ENCODE peak calls at places on chromosomes 3 and 15, in six cellular contexts. J is H9, H is IMR-90, Z is mesendoderm, O is neuronal stem cell, V is H1. E is an unnamed sample.

GRCh38 chr3:152260026-152260425 is 8.7 kb upstream of the MBNL1 start:
- DNase-seq in O (no peak), Z (no peak), J (no peak), V (no peak), H (peak; percentile 32), E (peak; percentile 40)

GRCh38 chr15:72992733-72993321 is 59.4 kb upstream of the NEO1 start:
- DNase-seq in V (no peak), Z (no peak), O (no peak), J (no peak), H (peak; percentile 12), E (no peak)

GRCh38 chr15:97747342-97747741 is 213.2 kb upstream of the ARRDC4 start:
- DNase-seq in H (no peak), Z (peak; percentile 51), O (no peak), J (peak; percentile 48), V (no peak), E (no peak)

GRCh38 chr15:70156781-70157261 is 59.1 kb upstream of the TLE3 start:
- DNase-seq in Z (no peak), V (no peak), J (no peak), H (peak; percentile 34), O (no peak), E (no peak)

GRCh38 chr15:67792250-67792942 is 32.9 kb upstream of the SKOR1 start:
- DNase-seq in H (no peak), Z (no peak), O (no peak), V (no peak), J (no peak), E (no peak)

GRCh38 chr3:13827256-13827655 is 52.6 kb downstream of the WNT7A start:
- DNase-seq in J (no peak), Z (no peak), V (no peak), O (no peak), H (no peak), E (no peak)

GRCh38 chr15:74541494-74542191 is 623 bp downstream of the ARID3B start:
- DNase-seq in V (peak; percentile 59), H (peak; percentile 78), J (peak; percentile 46), Z (peak; percentile 91), O (peak; percentile 31), E (peak; percentile 80)

GRCh38 chr3:149536429-149536828 is 61.9 kb downstream of the TM4SF4 start:
- DNase-seq in J (peak; percentile 71), H (no peak), Z (peak; percentile 83), O (peak; percentile 63), V (peak; percentile 63), E (no peak)

GRCh38 chr3:129632977-129633376 is 26.5 kb upstream of the PLXND1 start:
- DNase-seq in V (no peak), O (no peak), H (no peak), J (no peak), Z (no peak), E (no peak)

GRCh38 chr3:114624676-114625181 is 330.9 kb downstream of the TIGIT start:
- DNase-seq in H (peak; percentile 99), J (peak; percentile 28), Z (peak; percentile 47), V (no peak), O (no peak), E (peak; percentile 21)

GRCh38 chr3:187914231-187914630 is 169.0 kb upstream of the BCL6 start:
- DNase-seq in Z (peak; percentile 54), O (no peak), H (no peak), V (no peak), J (no peak), E (peak; percentile 69)

GRCh38 chr15:101089579-101090459 is 162.0 kb downstream of the CHSY1 start:
- DNase-seq in H (no peak), V (no peak), J (no peak), Z (no peak), O (no peak), E (no peak)

GRCh38 chr3:111617912-111618601 is 22.9 kb upstream of the ZBED2 start:
- DNase-seq in J (no peak), V (no peak), O (no peak), H (peak; percentile 44), Z (no peak), E (no peak)

GRCh38 chr15:38707802-38708671 is 143.4 kb upstream of the RASGRP1 start:
- DNase-seq in Z (peak; percentile 72), O (peak; percentile 58), H (peak; percentile 80), J (peak; percentile 53), V (peak; percentile 51), E (peak; percentile 78)

GRCh38 chr3:188446791-188447190 is 292.8 kb downstream of the LPP start:
- DNase-seq in O (no peak), V (no peak), H (no peak), J (no peak), Z (no peak), E (no peak)

GRCh38 chr3:148513066-148513671 is 184.5 kb upstream of the AGTR1 start:
- DNase-seq in J (no peak), H (peak; percentile 50), O (no peak), Z (no peak), V (no peak), E (no peak)

GRCh38 chr3:37980477-37981347 is 9.9 kb upstream of the VILL start:
- DNase-seq in H (no peak), J (no peak), V (no peak), O (no peak), Z (no peak), E (no peak)

GRCh38 chr3:49806838-49807237 is 3.8 kb downstream of the INKA1 start:
- DNase-seq in Z (no peak), V (no peak), H (no peak), J (no peak), O (no peak), E (no peak)

GRCh38 chr3:125003369-125003853 is 52.4 kb downstream of the HEG1 start:
- DNase-seq in V (no peak), Z (no peak), H (peak; percentile 72), J (no peak), O (no peak), E (no peak)

GRCh38 chr3:136937175-136937574 is 20.6 kb upstream of the IL20RB start:
- DNase-seq in J (no peak), V (no peak), H (no peak), Z (no peak), O (no peak), E (no peak)

GRCh38 chr15:51281368-51281967 is 56.9 kb downstream of the CYP19A1 start:
- DNase-seq in V (peak; percentile 79), Z (peak; percentile 79), J (peak; percentile 74), O (peak; percentile 38), H (peak; percentile 53), E (peak; percentile 70)

GRCh38 chr15:61889706-61890105 is 170.5 kb downstream of the VPS13C start:
- DNase-seq in H (no peak), Z (no peak), J (no peak), O (no peak), V (no peak), E (no peak)

GRCh38 chr15:39961051-39961450 is 27.1 kb downstream of the EIF2AK4 start:
- DNase-seq in J (no peak), H (peak; percentile 7), Z (no peak), V (no peak), O (no peak), E (no peak)

GRCh38 chr15:78878356-78878755 is 5.7 kb downstream of the MORF4L1 start:
- DNase-seq in V (no peak), H (peak; percentile 65), J (no peak), Z (no peak), O (no peak), E (no peak)

GRCh38 chr15:78872972-78873795 is 494 bp downstream of the MORF4L1 start:
- DNase-seq in J (peak; percentile 91), V (peak; percentile 89), H (peak; percentile 93), O (peak; percentile 92), Z (peak; percentile 98), E (peak; percentile 93)

GRCh38 chr15:78875107-78875914 is 2.6 kb downstream of the MORF4L1 start:
- DNase-seq in J (no peak), O (no peak), Z (peak; percentile 27), V (no peak), H (peak; percentile 7), E (no peak)

GRCh38 chr15:78872155-78872971 is at the start of gene MORF4L1:
- DNase-seq in V (peak; percentile 97), Z (peak; percentile 99), O (peak; percentile 95), H (peak; percentile 95), J (peak; percentile 99), E (peak; percentile 92)

GRCh38 chr15:78873796-78874761 is 1.4 kb downstream of the MORF4L1 start:
- DNase-seq in H (peak; percentile 22), Z (peak; percentile 40), O (no peak), J (no peak), V (no peak), E (peak; percentile 30)
- H2BK5ac ChIP-seq in H (peak overlapping the region; percentile 70), Z (no peak overlapping the region), O (no peak overlapping the region), J (no peak overlapping the region), V (peak overlapping the region; percentile 100), E (no peak overlapping the region)

DNA sequence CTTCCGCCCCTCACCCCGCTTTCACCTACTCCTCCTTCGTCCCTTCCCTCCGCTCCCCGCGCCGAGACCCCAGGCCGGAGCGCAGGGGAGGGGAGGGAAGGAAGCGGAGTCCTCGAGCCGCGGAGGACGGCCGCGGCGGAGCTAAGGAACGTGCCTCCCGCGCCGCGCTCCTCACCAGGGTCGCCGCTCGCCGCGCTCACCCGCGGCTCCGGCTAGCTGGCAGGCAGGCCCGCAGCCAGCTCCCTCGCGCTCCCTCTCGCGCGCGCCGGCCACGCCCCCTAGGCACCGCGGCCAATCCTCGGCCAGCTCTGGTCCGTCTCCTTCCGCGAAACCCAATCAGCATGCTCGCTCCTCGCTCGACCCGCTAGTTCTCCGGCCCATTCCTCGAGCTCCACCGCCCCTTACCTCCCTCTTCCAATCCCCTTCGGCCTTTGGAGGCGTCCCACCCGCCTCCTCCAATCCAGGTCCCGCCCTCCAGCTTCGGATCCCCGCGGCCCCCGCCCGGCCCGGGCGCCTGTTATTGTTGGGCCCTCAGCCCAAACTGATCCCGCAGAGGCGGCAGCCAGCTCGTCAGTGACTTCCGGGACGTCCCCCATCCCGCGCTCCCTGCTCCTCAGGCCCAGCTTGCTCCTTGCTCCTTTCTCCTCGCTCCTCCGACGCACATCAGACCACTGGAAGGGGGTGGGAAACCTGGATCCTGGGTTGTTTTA is at the start of gene DCBLD2:
- DNase-seq in V (peak; percentile 96), O (peak; percentile 98), H (peak; percentile 99), Z (peak; percentile 100), J (peak; percentile 99), E (peak; percentile 99)
- H2BK5ac ChIP-seq in V (peak within 1 kb of the TSS; percentile 91), O (peak within 1 kb of the TSS; percentile 90), H (peak within 1 kb of the TSS; percentile 89), Z (peak within 1 kb of the TSS; percentile 94), J (no peak within 1 kb of the TSS), E (peak within 1 kb of the TSS; percentile 74)

DNA sequence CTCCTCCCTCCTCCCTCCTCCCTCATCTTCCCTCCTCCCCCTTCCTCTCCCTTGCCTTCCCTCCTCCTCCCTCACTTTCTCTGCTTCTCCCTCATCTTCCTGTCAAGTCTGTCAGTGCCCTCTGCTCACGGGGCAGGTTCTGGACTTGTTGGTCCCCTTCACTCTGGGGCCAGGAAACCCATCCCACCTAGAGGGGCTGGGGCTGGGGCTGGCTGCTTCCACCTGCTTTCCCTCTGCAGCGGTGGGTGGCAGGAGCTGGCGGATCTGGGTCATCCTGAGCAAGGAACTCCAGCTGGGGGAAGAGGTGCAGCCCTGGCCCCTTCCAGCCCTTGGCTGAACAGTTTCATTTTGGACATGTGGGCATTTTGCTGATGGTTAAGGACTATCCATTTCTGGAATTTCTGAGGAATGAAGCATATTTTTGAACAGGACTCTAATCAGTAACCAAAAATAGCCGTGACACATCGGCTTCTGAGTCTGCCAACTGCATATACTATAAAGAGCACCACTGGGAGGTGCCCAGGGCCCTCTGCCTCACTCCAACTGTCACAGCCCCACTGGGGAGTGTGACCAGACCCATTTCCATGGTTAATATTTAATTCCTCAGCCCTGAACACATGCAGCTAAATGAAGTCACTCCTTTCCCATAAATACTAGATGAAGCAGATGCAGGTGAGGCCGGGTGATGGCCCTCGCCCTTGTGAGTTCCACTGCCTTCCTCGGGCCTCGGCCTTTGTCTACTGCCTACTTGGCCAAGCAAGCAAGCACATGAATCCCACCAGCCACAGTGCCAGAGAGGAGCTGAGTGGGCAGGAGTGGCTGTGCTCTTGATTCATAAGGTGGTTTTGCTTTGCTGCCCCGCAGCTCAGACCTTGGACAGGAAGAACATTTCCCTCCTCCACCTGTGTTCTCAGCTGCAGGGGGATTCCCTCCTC is 39.8 kb downstream of the CHDH start:
- DNase-seq in J (no peak), O (no peak), V (no peak), Z (no peak), H (peak; percentile 82), E (peak; percentile 82)
- H2BK5ac ChIP-seq in J (no peak overlapping the region), O (peak overlapping the region; percentile 56), V (no peak overlapping the region), Z (no peak overlapping the region), H (peak overlapping the region; percentile 73), E (no peak overlapping the region)

GRCh38 chr3:93973160-93974126 is at the start of gene PROS1:
- DNase-seq in V (peak; percentile 74), Z (peak; percentile 95), H (peak; percentile 68), O (peak; percentile 56), J (peak; percentile 66), E (peak; percentile 70)
- H2BK5ac ChIP-seq in V (no peak within 1 kb of the TSS), Z (peak within 1 kb of the TSS; percentile 57), H (peak within 1 kb of the TSS; percentile 36), O (no peak within 1 kb of the TSS), J (no peak within 1 kb of the TSS), E (peak within 1 kb of the TSS; percentile 60)

E was measured in trophoblast cell.